ENCODE peak calls at places on chromosomes 2 and 18, in five cellular contexts. G is natural killer cell; R is activated CD8-positive, alpha-beta T cell treated with anti-CD3 and anti-CD28 coated beads for 36 hours; S is left colon; J is right cardiac atrium. B is an unnamed sample.

GRCh38 chr2:223093436-223093839 is 41.4 kb downstream of the KCNE4 start:
- ATAC-seq in G (no peak), J (peak; percentile 92), R (no peak), S (no peak), B (peak; percentile 46)

GRCh38 chr2:29317077-29317517 is 201.9 kb downstream of the CLIP4 start:
- ATAC-seq in G (no peak), J (peak; percentile 40), S (no peak), R (no peak), B (peak; percentile 37)

GRCh38 chr2:47211497-47212011 is 56.4 kb upstream of the STPG4 start:
- ATAC-seq in R (no peak), S (no peak), G (no peak), J (no peak), B (no peak)

GRCh38 chr2:85561280-85562212 is at the start of gene GGCX:
- ATAC-seq in J (peak; percentile 95), S (peak; percentile 94), R (peak; percentile 95), G (peak; percentile 95), B (peak; percentile 96)

GRCh38 chr2:147623328-147623727 is 221.5 kb upstream of the ACVR2A start:
- ATAC-seq in J (no peak), R (peak; percentile 98), G (peak; percentile 94), S (no peak), B (no peak)

GRCh38 chr2:208097801-208098200 is 26.5 kb downstream of the CRYGD start:
- ATAC-seq in J (peak; percentile 64), G (no peak), S (no peak), R (no peak), B (no peak)

GRCh38 chr2:190533968-190534309 is 583 bp downstream of the NEMP2 start:
- ATAC-seq in S (peak; percentile 23), R (peak; percentile 48), J (peak; percentile 12), G (peak; percentile 27), B (peak; percentile 40)

GRCh38 chr2:177393381-177393780 is 808 bp downstream of the AGPS start:
- ATAC-seq in R (no peak), G (peak; percentile 10), S (peak; percentile 84), J (no peak), B (no peak)

GRCh38 chr2:33121925-33122324 is 175.2 kb downstream of the LTBP1 start:
- ATAC-seq in J (no peak), G (no peak), S (no peak), R (no peak), B (no peak)

GRCh38 chr2:187299122-187299906 is 148.7 kb downstream of the CALCRL start:
- ATAC-seq in G (no peak), R (no peak), J (no peak), S (peak; percentile 48), B (no peak)

GRCh38 chr2:121489284-121489683 is 41.4 kb upstream of the RNU4ATAC start:
- ATAC-seq in J (no peak), R (no peak), G (peak; percentile 74), S (no peak), B (no peak)

GRCh38 chr2:130251520-130251864 is 53.3 kb upstream of the TUBA3E start:
- ATAC-seq in S (peak; percentile 29), R (no peak), J (no peak), G (no peak), B (no peak)

GRCh38 chr2:197294260-197294659 is 16.3 kb downstream of the ANKRD44 start:
- ATAC-seq in J (no peak), S (no peak), R (peak; percentile 38), G (peak; percentile 52), B (no peak)

GRCh38 chr2:154623819-154624218 is 74.7 kb upstream of the KCNJ3 start:
- ATAC-seq in S (peak; percentile 43), J (peak; percentile 59), G (no peak), R (no peak), B (no peak)

GRCh38 chr2:172698041-172698863 is 37.4 kb upstream of the RAPGEF4 start:
- ATAC-seq in J (no peak), G (no peak), S (peak; percentile 74), R (peak; percentile 93), B (no peak)

GRCh38 chr18:63168287-63168686 is 151.3 kb downstream of the BCL2 start:
- ATAC-seq in G (no peak), J (no peak), R (no peak), S (no peak), B (no peak)